ENCODE peak calls at places on chromosome 19, in four cellular contexts. Y, Z, N and E are unnamed samples.

GRCh38 chr19:7356899-7357627 is 8.3 kb downstream of the ARHGEF18 start:
- DNase-seq in Z (no peak), N (no peak), Y (no peak), E (no peak)

GRCh38 chr19:3642987-3643386 is 16.4 kb upstream of the CACTIN start:
- DNase-seq in Z (peak; percentile 84), Y (peak; percentile 53), N (no peak), E (no peak)

GRCh38 chr19:37969695-37970094 is 62.7 kb downstream of the SIPA1L3 start:
- DNase-seq in Z (no peak), Y (no peak), N (no peak), E (no peak)

GRCh38 chr19:18230941-18231734 is 4.9 kb upstream of the PDE4C start:
- DNase-seq in Y (peak; percentile 71), N (no peak), Z (peak; percentile 34), E (no peak)

GRCh38 chr19:33063356-33064116 is 1.2 kb downstream of the RHPN2 start:
- DNase-seq in N (no peak), Y (peak; percentile 67), Z (no peak), E (peak; percentile 30)

GRCh38 chr19:45474941-45475516 is 7.2 kb downstream of the FOSB start:
- DNase-seq in Y (no peak), N (no peak), Z (no peak), E (peak; percentile 29)

GRCh38 chr19:32265991-32266390 is 79.4 kb upstream of the ZNF507 start:
- DNase-seq in Z (no peak), Y (no peak), N (no peak), E (no peak)

GRCh38 chr19:17951151-17952040 is 15.5 kb upstream of the KCNN1 start:
- DNase-seq in N (no peak), Z (no peak), Y (no peak), E (no peak)

GRCh38 chr19:17429661-17430101 is 9.8 kb downstream of the MVB12A start:
- DNase-seq in Z (peak; percentile 16), N (no peak), Y (no peak), E (no peak)

GRCh38 chr19:13115936-13116281 is 631 bp downstream of the TRMT1 start:
- DNase-seq in Z (peak; percentile 27), Y (no peak), N (no peak), E (no peak)

GRCh38 chr19:38385804-38386257 is 2.0 kb downstream of the GGN start:
- DNase-seq in N (no peak), Y (no peak), Z (no peak), E (no peak)

GRCh38 chr19:11446652-11447301 is 11.3 kb downstream of the PRKCSH start:
- DNase-seq in N (no peak), Z (peak; percentile 69), Y (peak; percentile 40), E (no peak)

GRCh38 chr19:52988506-52988905 is 25.2 kb upstream of the ERVV-1 start:
- DNase-seq in N (no peak), Z (no peak), Y (no peak), E (no peak)

GRCh38 chr19:943551-944170 is 17.8 kb downstream of the ARID3A start:
- DNase-seq in Z (no peak), N (no peak), Y (no peak), E (no peak)

DNA sequence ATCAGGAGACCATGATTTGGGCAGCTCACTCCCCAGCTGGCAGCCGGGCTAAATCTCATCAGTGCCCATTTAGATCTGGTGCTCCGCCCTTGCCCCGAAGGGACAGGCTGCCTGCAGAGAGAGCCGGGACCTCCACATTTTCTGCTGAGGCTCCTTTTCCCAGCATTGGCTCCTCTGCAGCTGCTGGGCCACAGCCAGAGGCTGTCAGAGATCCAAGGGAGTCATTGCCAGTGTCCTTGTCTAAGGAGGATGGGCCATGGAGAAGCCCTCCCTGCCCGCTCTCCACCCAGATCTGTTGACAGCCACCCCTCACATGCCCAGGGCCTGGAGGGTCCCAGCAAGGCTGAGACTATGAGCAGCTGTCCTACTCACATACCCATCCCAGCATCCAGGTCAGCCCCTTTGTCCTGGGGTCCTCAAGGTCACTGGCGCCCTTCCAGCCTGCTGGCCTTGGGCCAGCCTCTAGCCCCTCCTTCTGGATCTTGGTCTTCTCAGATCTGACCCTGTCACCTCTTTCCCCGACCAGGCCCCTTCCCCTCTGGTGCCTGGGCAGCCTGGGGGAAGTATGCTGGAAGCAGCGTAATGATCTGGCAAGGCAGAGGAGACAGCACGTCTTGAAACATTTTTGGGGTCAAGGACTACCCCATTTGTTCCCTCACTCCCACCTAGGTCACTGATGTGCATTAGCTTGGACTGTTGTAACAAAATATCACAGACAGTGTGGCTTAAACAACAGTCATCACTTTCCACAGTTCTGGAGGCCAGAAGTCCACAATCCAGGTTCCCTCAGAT is 7.9 kb downstream of the PIN1 start:
- DNase-seq in Z (no peak), N (no peak), Y (no peak), E (no peak)
- TF ChIP-seq ELK1 in Z (no peak), N (no peak), Y (no peak), E (no peak)

DNA sequence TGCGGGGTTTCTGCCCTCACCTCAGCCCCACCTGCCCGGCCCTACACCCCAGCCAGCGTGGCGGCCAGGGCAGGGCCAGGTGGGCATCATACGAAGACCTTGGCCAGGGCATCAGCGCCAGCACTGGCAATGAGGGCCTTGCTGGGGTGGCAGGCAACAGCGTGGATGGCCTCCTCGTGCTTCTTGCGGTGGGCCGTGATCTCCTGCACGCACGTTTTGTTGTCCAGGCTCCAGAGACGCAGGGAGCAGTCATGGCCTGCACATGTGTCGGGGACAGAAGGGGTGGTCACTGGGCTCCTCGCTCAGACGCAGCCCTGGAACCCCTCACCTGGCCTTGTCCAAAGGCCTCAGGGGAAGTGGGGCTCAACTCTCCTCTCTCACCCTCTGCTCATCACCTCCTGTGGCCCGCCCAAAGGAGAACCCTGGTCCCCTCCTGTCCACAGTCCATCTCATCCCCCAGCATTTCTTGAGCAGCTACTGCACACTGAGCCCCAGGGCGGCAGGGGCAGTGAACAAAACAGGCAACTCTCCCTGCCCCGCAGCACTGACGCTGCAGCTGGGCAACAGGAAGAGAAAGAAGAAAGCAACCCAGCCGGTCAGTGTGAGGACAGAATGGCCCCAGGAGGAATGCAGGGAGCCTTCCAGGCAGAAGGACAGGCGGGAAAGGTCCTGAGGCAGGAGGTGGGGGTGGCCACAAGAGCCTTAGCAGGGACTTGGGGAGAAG is 3.8 kb upstream of the PRKD2 start:
- DNase-seq in Z (no peak), N (no peak), Y (no peak), E (no peak)
- H3K27ac ChIP-seq in Z (no peak overlapping the region), N (no peak overlapping the region), Y (no peak overlapping the region), E (no peak overlapping the region)

DNA sequence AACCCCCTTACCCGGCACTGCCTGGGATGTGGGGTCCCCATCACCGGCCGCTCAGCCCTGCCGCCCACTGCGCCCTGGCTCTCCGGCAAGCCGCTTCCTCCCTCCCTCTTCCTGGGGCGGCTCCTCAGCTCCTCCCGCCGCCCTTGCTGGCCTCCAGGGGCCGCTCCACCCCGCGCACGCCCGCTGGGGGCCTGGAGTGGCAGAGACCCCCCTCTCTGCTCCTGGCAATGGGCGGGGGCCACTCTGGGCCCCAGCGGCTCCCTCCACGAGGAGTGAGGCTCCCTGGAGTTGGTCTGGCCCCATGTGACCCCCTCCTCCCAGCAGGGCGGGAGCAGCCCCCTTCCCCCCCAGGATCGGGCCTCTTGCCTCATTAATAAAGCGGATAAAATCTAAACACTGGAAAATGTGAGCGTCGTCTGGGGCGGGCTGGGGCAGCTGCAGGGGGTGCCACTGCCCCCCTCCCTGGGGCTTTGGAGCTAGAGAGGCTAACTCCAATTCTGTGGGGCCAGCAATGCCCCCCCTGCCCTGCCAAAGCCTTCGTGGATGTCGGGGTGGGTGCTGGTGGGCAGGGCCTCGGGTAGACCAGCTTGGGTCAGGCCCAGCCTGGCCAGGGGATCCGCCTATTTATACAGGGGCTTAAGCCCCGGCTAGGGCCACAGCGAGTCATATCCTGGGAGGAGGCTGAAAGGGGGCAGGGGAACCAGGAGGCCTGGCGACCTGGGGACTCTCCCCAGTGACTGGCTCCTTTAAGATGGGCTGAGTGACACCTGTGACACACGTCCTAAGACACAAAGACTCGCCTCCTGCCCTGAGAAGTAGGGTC is at the start of gene PTGER1:
- DNase-seq in N (no peak), Z (peak; percentile 67), Y (peak; percentile 41), E (peak; percentile 35)
- H3K4me3 ChIP-seq in N (no peak within 1 kb of the TSS), Z (peak within 1 kb of the TSS; percentile 26), Y (no peak within 1 kb of the TSS), E (peak within 1 kb of the TSS; percentile 7)

GRCh38 chr19:49767380-49767779 is 579 bp downstream of the AP2A1 start:
- DNase-seq in Z (no peak), Y (no peak), N (no peak), E (no peak)
- TF ChIP-seq ELK1 in Z (no peak), Y (no peak), N (no peak), E (no peak)

GRCh38 chr19:57123882-57124281 is 4.1 kb downstream of the USP29 start:
- DNase-seq in N (no peak), Z (no peak), Y (no peak), E (no peak)
- H3K27ac ChIP-seq in N (no peak overlapping the region), Z (no peak overlapping the region), Y (no peak overlapping the region), E (no peak overlapping the region)